ENCODE peak calls at places on chromosomes 7 and 10, in five cellular contexts. One of them, this sample, is unnamed.

GRCh38 chr7:46383605-46384004 is 462.5 kb upstream of the IGFBP3 start:
- DNase-seq in activated CD4-positive, alpha-beta T cell treated with anti-CD3 and anti-CD28 coated beads, Interleukin-2, amount 50 U/mL, for 4 hours: no peak
- DNase-seq in AG04450: no peak
- DNase-seq in stimulated activated CD8-positive, alpha-beta memory T cell treated with anti-CD3 and anti-CD28 coated beads, Interleukin-15, amount 100 ng/mL, for 1 hour: no peak
- DNase-seq in fibroblast of lung: peak; percentile 78
- DNase-seq in this sample: no peak

GRCh38 chr7:77306231-77307067 is 106.8 kb upstream of the FGL2 start:
- DNase-seq in activated CD4-positive, alpha-beta T cell treated with anti-CD3 and anti-CD28 coated beads, Interleukin-2, amount 50 U/mL, for 4 hours: no peak
- DNase-seq in AG04450: no peak
- DNase-seq in stimulated activated CD8-positive, alpha-beta memory T cell treated with anti-CD3 and anti-CD28 coated beads, Interleukin-15, amount 100 ng/mL, for 1 hour: no peak
- DNase-seq in fibroblast of lung: no peak
- DNase-seq in this sample: peak; percentile 65

GRCh38 chr7:138814806-138815332 is 16.9 kb upstream of the ATP6V0A4 start:
- DNase-seq in activated CD4-positive, alpha-beta T cell treated with anti-CD3 and anti-CD28 coated beads, Interleukin-2, amount 50 U/mL, for 4 hours: no peak
- DNase-seq in AG04450: no peak
- DNase-seq in stimulated activated CD8-positive, alpha-beta memory T cell treated with anti-CD3 and anti-CD28 coated beads, Interleukin-15, amount 100 ng/mL, for 1 hour: no peak
- DNase-seq in fibroblast of lung: peak; percentile 2
- DNase-seq in this sample: no peak

GRCh38 chr10:74293686-74294365 is 142.8 kb downstream of the ADK start:
- DNase-seq in activated CD4-positive, alpha-beta T cell treated with anti-CD3 and anti-CD28 coated beads, Interleukin-2, amount 50 U/mL, for 4 hours: no peak
- DNase-seq in AG04450: peak; percentile 34
- DNase-seq in stimulated activated CD8-positive, alpha-beta memory T cell treated with anti-CD3 and anti-CD28 coated beads, Interleukin-15, amount 100 ng/mL, for 1 hour: no peak
- DNase-seq in fibroblast of lung: peak; percentile 87
- DNase-seq in this sample: no peak

GRCh38 chr10:29647483-29647882 is 12.7 kb upstream of the SVIL start:
- DNase-seq in activated CD4-positive, alpha-beta T cell treated with anti-CD3 and anti-CD28 coated beads, Interleukin-2, amount 50 U/mL, for 4 hours: no peak
- DNase-seq in AG04450: no peak
- DNase-seq in stimulated activated CD8-positive, alpha-beta memory T cell treated with anti-CD3 and anti-CD28 coated beads, Interleukin-15, amount 100 ng/mL, for 1 hour: no peak
- DNase-seq in fibroblast of lung: no peak
- DNase-seq in this sample: no peak

GRCh38 chr7:46996972-46997371 is 584.9 kb downstream of the TNS3 start:
- DNase-seq in activated CD4-positive, alpha-beta T cell treated with anti-CD3 and anti-CD28 coated beads, Interleukin-2, amount 50 U/mL, for 4 hours: no peak
- DNase-seq in AG04450: no peak
- DNase-seq in stimulated activated CD8-positive, alpha-beta memory T cell treated with anti-CD3 and anti-CD28 coated beads, Interleukin-15, amount 100 ng/mL, for 1 hour: no peak
- DNase-seq in fibroblast of lung: no peak
- DNase-seq in this sample: no peak

GRCh38 chr7:33909755-33910154 is 4.4 kb downstream of the BMPER start:
- DNase-seq in activated CD4-positive, alpha-beta T cell treated with anti-CD3 and anti-CD28 coated beads, Interleukin-2, amount 50 U/mL, for 4 hours: no peak
- DNase-seq in AG04450: no peak
- DNase-seq in stimulated activated CD8-positive, alpha-beta memory T cell treated with anti-CD3 and anti-CD28 coated beads, Interleukin-15, amount 100 ng/mL, for 1 hour: no peak
- DNase-seq in fibroblast of lung: peak; percentile 86
- DNase-seq in this sample: no peak

GRCh38 chr10:52170776-52171175 is 143.3 kb upstream of the DKK1 start:
- DNase-seq in activated CD4-positive, alpha-beta T cell treated with anti-CD3 and anti-CD28 coated beads, Interleukin-2, amount 50 U/mL, for 4 hours: no peak
- DNase-seq in AG04450: no peak
- DNase-seq in stimulated activated CD8-positive, alpha-beta memory T cell treated with anti-CD3 and anti-CD28 coated beads, Interleukin-15, amount 100 ng/mL, for 1 hour: no peak
- DNase-seq in fibroblast of lung: no peak
- DNase-seq in this sample: no peak

GRCh38 chr7:81789406-81790139 is 19.7 kb upstream of the HGF start:
- DNase-seq in activated CD4-positive, alpha-beta T cell treated with anti-CD3 and anti-CD28 coated beads, Interleukin-2, amount 50 U/mL, for 4 hours: no peak
- DNase-seq in AG04450: no peak
- DNase-seq in stimulated activated CD8-positive, alpha-beta memory T cell treated with anti-CD3 and anti-CD28 coated beads, Interleukin-15, amount 100 ng/mL, for 1 hour: no peak
- DNase-seq in fibroblast of lung: peak; percentile 35
- DNase-seq in this sample: no peak

GRCh38 chr10:131451407-131452015 is 140.0 kb upstream of the TCERG1L start:
- DNase-seq in activated CD4-positive, alpha-beta T cell treated with anti-CD3 and anti-CD28 coated beads, Interleukin-2, amount 50 U/mL, for 4 hours: no peak
- DNase-seq in AG04450: no peak
- DNase-seq in stimulated activated CD8-positive, alpha-beta memory T cell treated with anti-CD3 and anti-CD28 coated beads, Interleukin-15, amount 100 ng/mL, for 1 hour: no peak
- DNase-seq in fibroblast of lung: no peak
- DNase-seq in this sample: no peak

GRCh38 chr7:35697414-35698175 is 2.7 kb upstream of the HERPUD2 start:
- DNase-seq in activated CD4-positive, alpha-beta T cell treated with anti-CD3 and anti-CD28 coated beads, Interleukin-2, amount 50 U/mL, for 4 hours: no peak
- DNase-seq in AG04450: no peak
- DNase-seq in stimulated activated CD8-positive, alpha-beta memory T cell treated with anti-CD3 and anti-CD28 coated beads, Interleukin-15, amount 100 ng/mL, for 1 hour: no peak
- DNase-seq in fibroblast of lung: peak; percentile 63
- DNase-seq in this sample: no peak

GRCh38 chr7:119959811-119960210 is 313.2 kb upstream of the KCND2 start:
- DNase-seq in activated CD4-positive, alpha-beta T cell treated with anti-CD3 and anti-CD28 coated beads, Interleukin-2, amount 50 U/mL, for 4 hours: no peak
- DNase-seq in AG04450: no peak
- DNase-seq in stimulated activated CD8-positive, alpha-beta memory T cell treated with anti-CD3 and anti-CD28 coated beads, Interleukin-15, amount 100 ng/mL, for 1 hour: no peak
- DNase-seq in fibroblast of lung: peak; percentile 70
- DNase-seq in this sample: no peak

GRCh38 chr10:4512557-4513286 is 313.3 kb upstream of the AKR1E2 start:
- DNase-seq in activated CD4-positive, alpha-beta T cell treated with anti-CD3 and anti-CD28 coated beads, Interleukin-2, amount 50 U/mL, for 4 hours: no peak
- DNase-seq in AG04450: peak; percentile 49
- DNase-seq in stimulated activated CD8-positive, alpha-beta memory T cell treated with anti-CD3 and anti-CD28 coated beads, Interleukin-15, amount 100 ng/mL, for 1 hour: no peak
- DNase-seq in fibroblast of lung: peak; percentile 59
- DNase-seq in this sample: peak; percentile 59

GRCh38 chr7:20834656-20835055 is 48.0 kb upstream of the SP8 start:
- DNase-seq in activated CD4-positive, alpha-beta T cell treated with anti-CD3 and anti-CD28 coated beads, Interleukin-2, amount 50 U/mL, for 4 hours: no peak
- DNase-seq in AG04450: no peak
- DNase-seq in stimulated activated CD8-positive, alpha-beta memory T cell treated with anti-CD3 and anti-CD28 coated beads, Interleukin-15, amount 100 ng/mL, for 1 hour: no peak
- DNase-seq in fibroblast of lung: no peak
- DNase-seq in this sample: no peak

GRCh38 chr7:148944935-148945934 is 61.1 kb upstream of the EZH2 start:
- DNase-seq in activated CD4-positive, alpha-beta T cell treated with anti-CD3 and anti-CD28 coated beads, Interleukin-2, amount 50 U/mL, for 4 hours: no peak
- DNase-seq in AG04450: peak; percentile 21
- DNase-seq in stimulated activated CD8-positive, alpha-beta memory T cell treated with anti-CD3 and anti-CD28 coated beads, Interleukin-15, amount 100 ng/mL, for 1 hour: no peak
- DNase-seq in fibroblast of lung: peak; percentile 49
- DNase-seq in this sample: no peak

GRCh38 chr10:101062231-101063161 is 707 bp downstream of the KAZALD1 start:
- DNase-seq in activated CD4-positive, alpha-beta T cell treated with anti-CD3 and anti-CD28 coated beads, Interleukin-2, amount 50 U/mL, for 4 hours: no peak
- DNase-seq in AG04450: no peak
- DNase-seq in stimulated activated CD8-positive, alpha-beta memory T cell treated with anti-CD3 and anti-CD28 coated beads, Interleukin-15, amount 100 ng/mL, for 1 hour: no peak
- DNase-seq in fibroblast of lung: peak; percentile 54
- DNase-seq in this sample: peak; percentile 42

GRCh38 chr10:123150229-123150985 is 2.5 kb downstream of the HMX2 start:
- DNase-seq in activated CD4-positive, alpha-beta T cell treated with anti-CD3 and anti-CD28 coated beads, Interleukin-2, amount 50 U/mL, for 4 hours: no peak
- DNase-seq in AG04450: no peak
- DNase-seq in stimulated activated CD8-positive, alpha-beta memory T cell treated with anti-CD3 and anti-CD28 coated beads, Interleukin-15, amount 100 ng/mL, for 1 hour: no peak
- DNase-seq in fibroblast of lung: no peak
- DNase-seq in this sample: no peak

GRCh38 chr7:91353923-91354322 is 89.7 kb downstream of the FZD1 start:
- DNase-seq in activated CD4-positive, alpha-beta T cell treated with anti-CD3 and anti-CD28 coated beads, Interleukin-2, amount 50 U/mL, for 4 hours: no peak
- DNase-seq in AG04450: no peak
- DNase-seq in stimulated activated CD8-positive, alpha-beta memory T cell treated with anti-CD3 and anti-CD28 coated beads, Interleukin-15, amount 100 ng/mL, for 1 hour: no peak
- DNase-seq in fibroblast of lung: no peak
- DNase-seq in this sample: no peak

GRCh38 chr7:95199779-95200558 is 124.4 kb downstream of the PON1 start:
- DNase-seq in activated CD4-positive, alpha-beta T cell treated with anti-CD3 and anti-CD28 coated beads, Interleukin-2, amount 50 U/mL, for 4 hours: no peak
- DNase-seq in AG04450: peak; percentile 1
- DNase-seq in stimulated activated CD8-positive, alpha-beta memory T cell treated with anti-CD3 and anti-CD28 coated beads, Interleukin-15, amount 100 ng/mL, for 1 hour: no peak
- DNase-seq in fibroblast of lung: peak; percentile 51
- DNase-seq in this sample: peak; percentile 46

GRCh38 chr10:122462533-122463465 is 1.4 kb downstream of the HTRA1 start:
- DNase-seq in activated CD4-positive, alpha-beta T cell treated with anti-CD3 and anti-CD28 coated beads, Interleukin-2, amount 50 U/mL, for 4 hours: no peak
- DNase-seq in AG04450: no peak
- DNase-seq in stimulated activated CD8-positive, alpha-beta memory T cell treated with anti-CD3 and anti-CD28 coated beads, Interleukin-15, amount 100 ng/mL, for 1 hour: no peak
- DNase-seq in fibroblast of lung: peak; percentile 53
- DNase-seq in this sample: no peak

GRCh38 chr7:39633563-39634550 is 10.5 kb downstream of the RALA start:
- DNase-seq in activated CD4-positive, alpha-beta T cell treated with anti-CD3 and anti-CD28 coated beads, Interleukin-2, amount 50 U/mL, for 4 hours: peak; percentile 12
- DNase-seq in AG04450: no peak
- DNase-seq in stimulated activated CD8-positive, alpha-beta memory T cell treated with anti-CD3 and anti-CD28 coated beads, Interleukin-15, amount 100 ng/mL, for 1 hour: no peak
- DNase-seq in fibroblast of lung: peak; percentile 49
- DNase-seq in this sample: no peak

GRCh38 chr7:87506243-87507180 is 31.0 kb upstream of the ABCB4 start:
- DNase-seq in activated CD4-positive, alpha-beta T cell treated with anti-CD3 and anti-CD28 coated beads, Interleukin-2, amount 50 U/mL, for 4 hours: no peak
- DNase-seq in AG04450: peak; percentile 15
- DNase-seq in stimulated activated CD8-positive, alpha-beta memory T cell treated with anti-CD3 and anti-CD28 coated beads, Interleukin-15, amount 100 ng/mL, for 1 hour: no peak
- DNase-seq in fibroblast of lung: peak; percentile 35
- DNase-seq in this sample: peak; percentile 29

GRCh38 chr10:8418631-8419030 is 364.1 kb downstream of the GATA3 start:
- DNase-seq in activated CD4-positive, alpha-beta T cell treated with anti-CD3 and anti-CD28 coated beads, Interleukin-2, amount 50 U/mL, for 4 hours: no peak
- DNase-seq in AG04450: no peak
- DNase-seq in stimulated activated CD8-positive, alpha-beta memory T cell treated with anti-CD3 and anti-CD28 coated beads, Interleukin-15, amount 100 ng/mL, for 1 hour: no peak
- DNase-seq in fibroblast of lung: peak; percentile 97
- DNase-seq in this sample: no peak

GRCh38 chr10:13873201-13873600 is 286.4 kb downstream of the PRPF18 start:
- DNase-seq in activated CD4-positive, alpha-beta T cell treated with anti-CD3 and anti-CD28 coated beads, Interleukin-2, amount 50 U/mL, for 4 hours: no peak
- DNase-seq in AG04450: no peak
- DNase-seq in stimulated activated CD8-positive, alpha-beta memory T cell treated with anti-CD3 and anti-CD28 coated beads, Interleukin-15, amount 100 ng/mL, for 1 hour: no peak
- DNase-seq in fibroblast of lung: no peak
- DNase-seq in this sample: peak; percentile 43